ENCODE peak calls at places on chromosomes 3 and 15, in four cellular contexts. N is B cell, P is tibial nerve, L is GM13976. B is an unnamed sample.

GRCh38 chr3:71069797-71070196 is 513.7 kb downstream of the FOXP1 start:
- DNase-seq in N (peak), P (peak), L (peak), B (peak)

GRCh38 chr3:126349611-126350501 is 7.4 kb downstream of the KLF15 start:
- DNase-seq in N (no peak), P (no peak), L (no peak), B (peak)

GRCh38 chr3:132231633-132232032 is 85.6 kb upstream of the ACP3 start:
- DNase-seq in N (no peak), P (no peak), L (no peak), B (no peak)

GRCh38 chr3:68984011-68984410 is 29.5 kb downstream of the EOGT start:
- DNase-seq in N (no peak), P (no peak), L (no peak), B (no peak)

GRCh38 chr3:69785769-69786311 is 46.6 kb downstream of the MITF start:
- DNase-seq in N (no peak), P (no peak), L (no peak), B (no peak)

GRCh38 chr15:66068801-66069200 is 184.7 kb downstream of the MEGF11 start:
- DNase-seq in N (no peak), P (no peak), L (no peak), B (no peak)

GRCh38 chr15:92161039-92161670 is 232.5 kb upstream of the ST8SIA2 start:
- DNase-seq in N (no peak), P (no peak), L (peak), B (no peak)

GRCh38 chr3:129686941-129687340 is 80.5 kb upstream of the PLXND1 start:
- DNase-seq in N (no peak), P (no peak), L (no peak), B (no peak)

GRCh38 chr3:162295323-162295983 is 798.8 kb downstream of the OTOL1 start:
- DNase-seq in N (no peak), P (no peak), L (no peak), B (no peak)

GRCh38 chr3:170054204-170054603 is 16.4 kb downstream of the GPR160 start:
- DNase-seq in N (peak), P (no peak), L (no peak), B (no peak)

GRCh38 chr3:114496021-114496434 is 202.2 kb downstream of the TIGIT start:
- DNase-seq in N (no peak), P (no peak), L (no peak), B (no peak)

GRCh38 chr3:39657775-39658174 is 151.6 kb upstream of the MYRIP start:
- DNase-seq in N (no peak), P (no peak), L (no peak), B (no peak)

GRCh38 chr3:39651993-39652739 is 157.2 kb upstream of the MYRIP start:
- DNase-seq in N (no peak), P (no peak), L (no peak), B (no peak)

DNA sequence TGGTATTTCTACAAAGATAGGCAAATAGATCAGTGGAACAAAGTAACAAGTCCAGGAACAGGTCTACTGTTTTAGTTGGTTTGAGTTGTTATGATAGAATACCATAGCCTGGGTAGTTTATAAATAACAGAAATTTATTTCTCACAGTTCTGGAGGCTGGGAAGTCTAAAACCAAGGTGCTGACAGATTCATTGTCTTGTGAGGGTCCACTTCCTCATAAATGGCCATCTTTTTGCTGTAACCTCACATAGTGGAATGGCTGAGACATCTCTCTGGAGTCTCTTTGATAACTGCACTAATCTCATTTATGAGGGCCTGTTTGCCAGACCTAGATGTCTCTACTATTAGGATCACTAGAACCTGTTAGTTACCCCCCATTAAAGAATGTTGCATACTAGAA is 152.3 kb upstream of the MYRIP start:
- DNase-seq in N (no peak), P (no peak), L (no peak), B (no peak)
- TF ChIP-seq CTCF in N (no peak), P (no peak), L (no peak), B (no peak)

DNA sequence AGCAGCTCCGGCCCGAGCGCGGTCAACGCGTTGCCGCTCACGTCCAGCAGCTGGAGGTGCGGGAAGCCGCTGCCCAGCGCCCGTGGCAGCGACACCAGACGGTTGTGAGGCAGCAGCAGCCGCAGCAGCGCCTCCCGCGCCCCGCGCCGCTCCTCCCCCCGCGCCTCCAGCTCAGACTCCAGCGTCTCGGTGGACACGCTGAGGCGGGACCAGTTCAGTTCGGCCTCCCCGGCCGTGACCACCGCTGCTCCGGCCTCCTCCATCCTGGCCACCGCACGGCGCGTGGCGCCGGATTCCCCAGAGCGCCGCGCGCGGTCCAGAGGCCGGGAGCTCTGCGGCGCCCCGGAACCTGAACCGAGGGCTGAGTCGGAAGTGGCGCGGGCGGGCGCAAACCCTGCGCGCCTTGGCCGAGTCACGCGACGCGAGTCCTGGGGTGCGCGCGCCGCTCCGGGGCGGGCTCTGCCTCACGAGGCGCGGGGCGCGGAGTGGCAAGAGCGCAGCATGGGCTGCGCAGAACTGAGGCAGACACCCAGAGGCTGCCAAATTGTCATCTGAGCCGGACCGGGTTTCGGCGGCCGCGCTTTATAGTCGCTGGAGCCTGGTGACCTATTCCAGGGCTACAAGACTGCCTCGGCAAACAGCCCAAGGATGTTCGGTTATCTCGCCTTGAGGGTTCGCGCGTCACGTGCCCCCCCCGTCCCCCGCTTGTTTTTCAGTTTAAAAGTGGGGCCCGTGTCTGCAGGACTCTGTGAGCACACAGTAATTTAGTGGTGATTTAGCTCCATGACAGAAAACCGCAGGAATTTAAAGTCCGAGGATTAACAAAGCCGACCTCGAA is at the start of gene LRRC58:
- DNase-seq in N (peak), P (peak), L (peak), B (peak)
- TF ChIP-seq CTCF in N (peak), P (peak), L (peak), B (no peak)

DNA sequence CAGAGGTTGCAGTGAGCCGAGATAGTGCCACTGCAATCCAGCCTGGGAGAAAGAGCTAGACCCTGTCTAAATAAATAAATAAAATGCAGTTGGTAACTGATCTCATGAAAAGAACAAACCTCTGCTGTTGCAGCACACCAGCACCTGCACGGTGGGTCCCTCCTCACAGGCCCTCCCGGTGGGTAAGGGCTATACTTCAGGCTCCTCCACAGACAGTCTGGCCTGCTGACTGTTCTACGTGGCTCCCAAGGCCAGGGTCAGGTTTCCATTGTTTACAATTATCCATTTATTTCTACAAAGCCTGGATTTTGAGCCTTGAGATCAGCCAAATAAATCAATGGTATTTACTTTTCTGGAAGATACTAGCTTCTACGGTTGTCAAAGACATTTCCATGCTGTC is 5.1 kb upstream of the APBA2 start:
- DNase-seq in N (no peak), P (no peak), L (no peak), B (no peak)
- TF ChIP-seq CTCF in N (no peak), P (no peak), L (no peak), B (no peak)

DNA sequence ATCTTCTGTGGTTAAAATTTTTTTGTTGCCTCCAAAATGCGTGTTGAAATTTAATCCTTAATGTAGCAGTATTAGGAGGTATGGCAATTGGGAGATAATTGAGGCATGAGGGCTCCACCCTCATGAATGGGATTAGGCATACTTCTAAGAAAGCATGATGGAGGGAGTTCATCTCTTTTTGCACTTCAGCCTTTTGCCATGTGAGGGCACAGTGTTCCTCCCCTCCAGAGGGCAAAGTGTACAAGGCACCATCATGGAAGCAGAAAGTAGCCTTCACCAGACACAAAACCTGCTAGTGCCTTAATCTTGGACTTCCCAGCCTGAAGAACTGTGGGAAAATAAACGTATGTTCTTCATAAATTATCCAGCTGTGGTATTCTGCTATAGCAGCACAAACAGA is 429.5 kb downstream of the ZIC1 start:
- DNase-seq in N (no peak), P (no peak), L (no peak), B (no peak)
- TF ChIP-seq CTCF in N (no peak), P (no peak), L (peak), B (no peak)

GRCh38 chr3:107664614-107665013 is 141.9 kb downstream of the BBX start:
- DNase-seq in N (no peak), P (no peak), L (no peak), B (no peak)
- TF ChIP-seq CTCF in N (no peak), P (no peak), L (no peak), B (no peak)

DNA sequence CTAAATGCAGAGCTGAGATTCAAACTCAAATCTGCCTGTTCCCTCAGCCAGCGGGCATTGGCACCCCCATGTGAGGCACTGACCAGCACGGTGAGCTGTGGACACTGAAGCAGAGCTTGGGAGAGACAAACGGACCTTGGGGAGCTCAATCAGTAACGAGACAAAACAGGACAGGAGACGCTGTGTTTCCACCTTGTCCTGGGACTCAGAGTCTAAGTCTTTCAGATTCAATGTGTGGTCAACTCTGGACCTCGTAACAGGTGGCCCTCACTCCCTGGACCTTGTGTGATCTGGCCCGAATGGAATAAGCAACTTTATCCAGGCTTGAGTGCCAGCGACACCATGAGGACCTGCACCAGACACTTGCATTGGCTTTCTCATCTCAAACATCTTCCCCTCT is 232.5 kb downstream of the UACA start:
- DNase-seq in N (no peak), P (no peak), L (no peak), B (peak)
- TF ChIP-seq CTCF in N (no peak), P (no peak), L (no peak), B (no peak)